ENCODE peak calls at places on chromosomes 6 and 20, in five cellular contexts. One of them, this sample, is unnamed.

GRCh38 chr20:61980647-61981583 is 84.8 kb downstream of the TAF4 start:
- DNase-seq in H1: no peak
- DNase-seq in NT2/D1: no peak
- DNase-seq in HepG2: peak
- DNase-seq in GM12878: no peak
- DNase-seq in this sample: peak

GRCh38 chr6:11076540-11076939 is 17.1 kb upstream of the SMIM13 start:
- DNase-seq in H1: no peak
- DNase-seq in GM12878: no peak
- DNase-seq in NT2/D1: no peak
- DNase-seq in HepG2: no peak
- DNase-seq in this sample: no peak

GRCh38 chr6:5159162-5159561 is 74.0 kb downstream of the PPP1R3G start:
- DNase-seq in GM12878: no peak
- DNase-seq in HepG2: no peak
- DNase-seq in NT2/D1: no peak
- DNase-seq in H1: no peak
- DNase-seq in this sample: no peak

GRCh38 chr6:156741287-156742073 is 35.7 kb upstream of the ARID1B start:
- DNase-seq in GM12878: no peak
- DNase-seq in H1: no peak
- DNase-seq in HepG2: no peak
- DNase-seq in NT2/D1: no peak
- DNase-seq in this sample: no peak

GRCh38 chr20:13991311-13991710 is 897 bp upstream of the SEL1L2 start:
- DNase-seq in HepG2: no peak
- DNase-seq in NT2/D1: no peak
- DNase-seq in GM12878: no peak
- DNase-seq in H1: no peak
- DNase-seq in this sample: no peak

GRCh38 chr6:104816141-104816540 is 43.6 kb downstream of the HACE1 start:
- DNase-seq in H1: no peak
- DNase-seq in NT2/D1: no peak
- DNase-seq in HepG2: no peak
- DNase-seq in GM12878: no peak
- DNase-seq in this sample: no peak

GRCh38 chr6:157229219-157229607 is 94.1 kb downstream of the TMEM242 start:
- DNase-seq in NT2/D1: no peak
- DNase-seq in HepG2: no peak
- DNase-seq in H1: no peak
- DNase-seq in GM12878: no peak
- DNase-seq in this sample: no peak

GRCh38 chr20:23097636-23098580 is 11.8 kb upstream of the CD93 start:
- DNase-seq in HepG2: no peak
- DNase-seq in NT2/D1: no peak
- DNase-seq in H1: no peak
- DNase-seq in GM12878: no peak
- DNase-seq in this sample: no peak

GRCh38 chr20:17832236-17832635 is 132.5 kb downstream of the BANF2 start:
- DNase-seq in GM12878: no peak
- DNase-seq in NT2/D1: no peak
- DNase-seq in H1: no peak
- DNase-seq in HepG2: no peak
- DNase-seq in this sample: no peak

GRCh38 chr6:41367700-41368099 is 32.3 kb downstream of the NCR2 start:
- DNase-seq in H1: no peak
- DNase-seq in GM12878: no peak
- DNase-seq in NT2/D1: peak
- DNase-seq in HepG2: peak
- DNase-seq in this sample: peak

GRCh38 chr6:145600299-145600698 is 135.0 kb downstream of the EPM2A start:
- DNase-seq in NT2/D1: no peak
- DNase-seq in HepG2: peak
- DNase-seq in GM12878: no peak
- DNase-seq in H1: no peak
- DNase-seq in this sample: no peak

GRCh38 chr6:16730720-16731502 is 30.3 kb downstream of the ATXN1 start:
- DNase-seq in GM12878: no peak
- DNase-seq in NT2/D1: no peak
- DNase-seq in H1: no peak
- DNase-seq in HepG2: peak
- DNase-seq in this sample: peak

GRCh38 chr6:170416959-170417606 is 110.5 kb downstream of the FAM120B start:
- DNase-seq in GM12878: no peak
- DNase-seq in NT2/D1: no peak
- DNase-seq in H1: no peak
- DNase-seq in HepG2: no peak
- DNase-seq in this sample: no peak

GRCh38 chr20:1718604-1719384 is 61.2 kb upstream of the SIRPG start:
- DNase-seq in HepG2: no peak
- DNase-seq in H1: no peak
- DNase-seq in GM12878: no peak
- DNase-seq in NT2/D1: no peak
- DNase-seq in this sample: no peak

GRCh38 chr6:20433929-20434328 is 32.2 kb downstream of the E2F3 start:
- DNase-seq in H1: no peak
- DNase-seq in GM12878: no peak
- DNase-seq in NT2/D1: no peak
- DNase-seq in HepG2: no peak
- DNase-seq in this sample: no peak

GRCh38 chr20:62741191-62741676 is 32.6 kb downstream of the NTSR1 start:
- DNase-seq in HepG2: no peak
- DNase-seq in H1: no peak
- DNase-seq in GM12878: no peak
- DNase-seq in NT2/D1: peak
- DNase-seq in this sample: no peak

GRCh38 chr6:150176659-150177058 is 33.8 kb downstream of the PPP1R14C start:
- DNase-seq in H1: no peak
- DNase-seq in NT2/D1: no peak
- DNase-seq in GM12878: no peak
- DNase-seq in HepG2: no peak
- DNase-seq in this sample: no peak

GRCh38 chr6:13535306-13535705 is 39.1 kb upstream of the SIRT5 start:
- DNase-seq in GM12878: no peak
- DNase-seq in NT2/D1: no peak
- DNase-seq in HepG2: no peak
- DNase-seq in H1: no peak
- DNase-seq in this sample: no peak

GRCh38 chr6:86724695-86725094 is 212.6 kb upstream of the HTR1E start:
- DNase-seq in HepG2: no peak
- DNase-seq in NT2/D1: no peak
- DNase-seq in H1: no peak
- DNase-seq in GM12878: no peak
- DNase-seq in this sample: no peak

GRCh38 chr20:58407966-58408557 is 19.0 kb downstream of the VAPB start:
- DNase-seq in H1: no peak
- DNase-seq in GM12878: peak
- DNase-seq in NT2/D1: no peak
- DNase-seq in HepG2: no peak
- DNase-seq in this sample: no peak

GRCh38 chr6:133240511-133241087 is 558 bp upstream of the EYA4 start:
- DNase-seq in NT2/D1: no peak
- DNase-seq in H1: no peak
- DNase-seq in GM12878: no peak
- DNase-seq in HepG2: no peak
- DNase-seq in this sample: peak

GRCh38 chr20:62244644-62245108 is 6.4 kb downstream of the OSBPL2 start:
- DNase-seq in HepG2: peak
- DNase-seq in NT2/D1: no peak
- DNase-seq in GM12878: no peak
- DNase-seq in H1: no peak
- DNase-seq in this sample: no peak

GRCh38 chr6:149560736-149561135 is 5.4 kb upstream of the GINM1 start:
- DNase-seq in HepG2: no peak
- DNase-seq in GM12878: no peak
- DNase-seq in H1: no peak
- DNase-seq in NT2/D1: no peak
- DNase-seq in this sample: peak

GRCh38 chr6:158554611-158555361 is 5.1 kb upstream of the TMEM181 start:
- DNase-seq in H1: no peak
- DNase-seq in GM12878: no peak
- DNase-seq in NT2/D1: no peak
- DNase-seq in HepG2: peak
- DNase-seq in this sample: no peak

GRCh38 chr20:25054995-25055629 is 2.8 kb downstream of the ACSS1 start:
- DNase-seq in HepG2: peak
- DNase-seq in H1: no peak
- DNase-seq in NT2/D1: no peak
- DNase-seq in GM12878: no peak
- DNase-seq in this sample: no peak

GRCh38 chr20:35515341-35515740 is 14.1 kb downstream of the C20orf173 start:
- DNase-seq in GM12878: no peak
- DNase-seq in HepG2: no peak
- DNase-seq in NT2/D1: no peak
- DNase-seq in H1: no peak
- DNase-seq in this sample: no peak

GRCh38 chr20:18692453-18692852 is 104.6 kb downstream of the DTD1 start:
- DNase-seq in GM12878: no peak
- DNase-seq in HepG2: no peak
- DNase-seq in H1: no peak
- DNase-seq in NT2/D1: no peak
- DNase-seq in this sample: no peak

GRCh38 chr20:5886788-5887187 is 63.5 kb downstream of the TRMT6 start:
- DNase-seq in HepG2: no peak
- DNase-seq in GM12878: no peak
- DNase-seq in NT2/D1: no peak
- DNase-seq in H1: no peak
- DNase-seq in this sample: no peak

GRCh38 chr6:30557683-30557981 is 537 bp downstream of the PRR3 start:
- DNase-seq in GM12878: no peak
- DNase-seq in HepG2: no peak
- DNase-seq in NT2/D1: no peak
- DNase-seq in H1: no peak
- DNase-seq in this sample: no peak

GRCh38 chr20:19715986-19716385 is 42.1 kb upstream of the RIN2 start:
- DNase-seq in GM12878: no peak
- DNase-seq in NT2/D1: no peak
- DNase-seq in HepG2: no peak
- DNase-seq in H1: no peak
- DNase-seq in this sample: no peak

DNA sequence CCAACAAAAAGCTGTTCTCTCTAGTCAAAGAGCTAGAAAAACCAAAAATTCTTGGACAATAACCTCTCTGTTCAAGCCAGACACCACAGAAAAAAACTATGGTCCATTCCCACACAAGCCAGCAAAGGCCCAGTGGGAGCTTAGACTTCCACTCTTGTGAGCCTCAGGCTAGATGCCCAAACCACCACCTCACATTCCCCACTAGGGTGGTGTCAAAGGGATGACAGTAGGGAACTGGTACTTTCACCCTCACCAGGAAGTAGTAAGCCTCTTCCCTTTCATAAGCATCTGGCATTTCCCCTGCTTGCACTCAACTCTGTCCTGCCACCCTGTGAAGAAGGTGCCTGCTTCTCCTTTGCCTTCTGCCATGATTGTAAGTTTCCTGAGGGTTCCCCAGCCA is 58.4 kb upstream of the RNF217 start:
- DNase-seq in GM12878: no peak
- DNase-seq in H1: no peak
- DNase-seq in NT2/D1: no peak
- DNase-seq in HepG2: no peak
- DNase-seq in this sample: no peak
- TF ChIP-seq SUZ12 in GM12878: no peak
- TF ChIP-seq SUZ12 in H1: no peak
- TF ChIP-seq SUZ12 in NT2/D1: no peak
- TF ChIP-seq SUZ12 in HepG2: no peak
- TF ChIP-seq SUZ12 in this sample: no peak

GRCh38 chr6:135162678-135163439 is 18.2 kb upstream of the MYB start:
- DNase-seq in NT2/D1: peak
- DNase-seq in HepG2: peak
- DNase-seq in H1: peak
- DNase-seq in GM12878: no peak
- DNase-seq in this sample: peak
- TF ChIP-seq SUZ12 in NT2/D1: no peak
- TF ChIP-seq SUZ12 in HepG2: no peak
- TF ChIP-seq SUZ12 in H1: no peak
- TF ChIP-seq SUZ12 in GM12878: no peak
- TF ChIP-seq SUZ12 in this sample: no peak

DNA sequence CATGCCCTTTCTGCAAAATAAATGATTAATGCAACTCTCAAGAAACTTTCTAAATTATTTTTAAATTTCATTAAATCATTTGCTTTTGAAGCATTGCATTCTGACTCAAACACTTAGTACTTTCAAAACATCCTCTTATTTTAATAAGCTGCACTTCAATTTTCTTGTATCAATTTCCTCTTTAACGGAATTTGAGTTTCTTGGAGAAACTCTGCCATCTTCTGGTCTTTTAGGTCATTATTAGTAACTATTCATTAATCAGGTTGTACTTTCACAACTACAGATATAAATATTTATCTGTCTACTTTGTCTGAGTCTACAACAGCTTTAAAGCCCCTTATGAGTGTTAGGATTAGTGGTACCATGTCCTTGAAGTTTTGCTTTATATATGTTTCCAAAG is 30.2 kb downstream of the TMX4 start:
- DNase-seq in GM12878: no peak
- DNase-seq in NT2/D1: no peak
- DNase-seq in H1: no peak
- DNase-seq in HepG2: no peak
- DNase-seq in this sample: no peak
- TF ChIP-seq SUZ12 in GM12878: no peak
- TF ChIP-seq SUZ12 in NT2/D1: no peak
- TF ChIP-seq SUZ12 in H1: no peak
- TF ChIP-seq SUZ12 in HepG2: no peak
- TF ChIP-seq SUZ12 in this sample: no peak

GRCh38 chr6:119738425-119738824 is 388.9 kb upstream of the MAN1A1 start:
- DNase-seq in NT2/D1: no peak
- DNase-seq in GM12878: no peak
- DNase-seq in HepG2: no peak
- DNase-seq in H1: no peak
- DNase-seq in this sample: no peak

GRCh38 chr6:119736680-119737079 is 387.1 kb upstream of the MAN1A1 start:
- DNase-seq in HepG2: no peak
- DNase-seq in H1: no peak
- DNase-seq in GM12878: no peak
- DNase-seq in NT2/D1: no peak
- DNase-seq in this sample: no peak

GRCh38 chr6:119742188-119742803 is 392.7 kb upstream of the MAN1A1 start:
- DNase-seq in GM12878: no peak
- DNase-seq in HepG2: peak
- DNase-seq in H1: no peak
- DNase-seq in NT2/D1: peak
- DNase-seq in this sample: peak

GRCh38 chr6:119735500-119735899 is 385.9 kb upstream of the MAN1A1 start:
- DNase-seq in GM12878: no peak
- DNase-seq in HepG2: no peak
- DNase-seq in NT2/D1: no peak
- DNase-seq in H1: no peak
- DNase-seq in this sample: no peak

DNA sequence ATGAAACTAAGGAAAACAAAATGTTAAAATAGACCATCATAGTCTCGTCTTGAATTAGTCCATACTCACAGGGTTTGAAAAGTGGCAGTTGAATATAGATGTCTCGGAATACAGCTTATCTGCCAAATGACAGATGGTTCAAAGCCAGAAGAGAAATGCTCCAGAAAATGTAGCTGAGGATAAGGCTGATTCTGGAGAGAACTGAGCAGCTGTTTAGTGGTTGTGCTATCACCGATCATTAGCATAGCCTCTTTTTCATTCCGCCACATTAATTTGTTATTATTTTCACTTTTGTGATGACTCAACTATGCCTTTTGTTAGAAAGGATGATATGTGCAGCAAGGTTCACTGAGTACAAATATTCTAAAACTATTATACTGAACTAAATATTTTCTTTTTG is 390.2 kb upstream of the MAN1A1 start:
- DNase-seq in H1: no peak
- DNase-seq in NT2/D1: no peak
- DNase-seq in GM12878: no peak
- DNase-seq in HepG2: no peak
- DNase-seq in this sample: no peak
- TF ChIP-seq SUZ12 in H1: no peak
- TF ChIP-seq SUZ12 in NT2/D1: no peak
- TF ChIP-seq SUZ12 in GM12878: no peak
- TF ChIP-seq SUZ12 in HepG2: no peak
- TF ChIP-seq SUZ12 in this sample: no peak

This sample was measured in HEK293T.